ENCODE peak calls at places on chromosome 11, in ten cellular contexts. One of them, this sample, is unnamed.

GRCh38 chr11:1202776-1203504 is 19.9 kb upstream of the MUC5B start:
- DNase-seq in NCI-H2081: peak; percentile 51
- DNase-seq in CD4-positive, alpha-beta T cell: peak; percentile 56
- DNase-seq in NB4: peak; percentile 65
- DNase-seq in NCI-H1105 treated with DMSO at 0.1 percent for 48 hours: peak; percentile 17
- DNase-seq in T-helper 2 cell: peak; percentile 47
- DNase-seq in glutamatergic neuron: peak; percentile 82
- DNase-seq in HEK293T: peak; percentile 91
- DNase-seq in NCI-H1436: peak; percentile 43
- DNase-seq in mesendoderm: peak; percentile 76
- DNase-seq in this sample: peak; percentile 88

GRCh38 chr11:29629281-29629680 is 387.5 kb downstream of the KCNA4 start:
- DNase-seq in NCI-H2081: no peak
- DNase-seq in CD4-positive, alpha-beta T cell: no peak
- DNase-seq in NB4: no peak
- DNase-seq in NCI-H1105 treated with DMSO at 0.1 percent for 48 hours: no peak
- DNase-seq in T-helper 2 cell: no peak
- DNase-seq in glutamatergic neuron: no peak
- DNase-seq in HEK293T: no peak
- DNase-seq in NCI-H1436: no peak
- DNase-seq in mesendoderm: peak; percentile 23
- DNase-seq in this sample: no peak

GRCh38 chr11:123460006-123460700 is 30.1 kb downstream of the GRAMD1B start:
- DNase-seq in NCI-H2081: peak; percentile 31
- DNase-seq in CD4-positive, alpha-beta T cell: no peak
- DNase-seq in NB4: no peak
- DNase-seq in NCI-H1105 treated with DMSO at 0.1 percent for 48 hours: peak; percentile 74
- DNase-seq in T-helper 2 cell: no peak
- DNase-seq in glutamatergic neuron: no peak
- DNase-seq in HEK293T: no peak
- DNase-seq in NCI-H1436: no peak
- DNase-seq in mesendoderm: no peak
- DNase-seq in this sample: no peak

GRCh38 chr11:61694971-61695706 is 14.9 kb downstream of the DAGLA start:
- DNase-seq in NCI-H2081: peak; percentile 80
- DNase-seq in CD4-positive, alpha-beta T cell: no peak
- DNase-seq in NB4: no peak
- DNase-seq in NCI-H1105 treated with DMSO at 0.1 percent for 48 hours: no peak
- DNase-seq in T-helper 2 cell: no peak
- DNase-seq in glutamatergic neuron: peak; percentile 17
- DNase-seq in HEK293T: no peak
- DNase-seq in NCI-H1436: no peak
- DNase-seq in mesendoderm: peak; percentile 67
- DNase-seq in this sample: no peak

GRCh38 chr11:44936951-44937543 is 13.6 kb downstream of the TP53I11 start:
- DNase-seq in NCI-H2081: no peak
- DNase-seq in CD4-positive, alpha-beta T cell: no peak
- DNase-seq in NB4: no peak
- DNase-seq in NCI-H1105 treated with DMSO at 0.1 percent for 48 hours: no peak
- DNase-seq in T-helper 2 cell: no peak
- DNase-seq in glutamatergic neuron: no peak
- DNase-seq in HEK293T: no peak
- DNase-seq in NCI-H1436: peak; percentile 32
- DNase-seq in mesendoderm: no peak
- DNase-seq in this sample: no peak

GRCh38 chr11:11555228-11555627 is 66.6 kb downstream of the GALNT18 start:
- DNase-seq in NCI-H2081: peak; percentile 90
- DNase-seq in CD4-positive, alpha-beta T cell: no peak
- DNase-seq in NB4: no peak
- DNase-seq in NCI-H1105 treated with DMSO at 0.1 percent for 48 hours: peak; percentile 62
- DNase-seq in T-helper 2 cell: no peak
- DNase-seq in glutamatergic neuron: peak; percentile 39
- DNase-seq in HEK293T: no peak
- DNase-seq in NCI-H1436: no peak
- DNase-seq in mesendoderm: no peak
- DNase-seq in this sample: no peak

GRCh38 chr11:116579857-116580727 is 192.7 kb downstream of the BUD13 start:
- DNase-seq in NCI-H2081: peak; percentile 84
- DNase-seq in CD4-positive, alpha-beta T cell: no peak
- DNase-seq in NB4: no peak
- DNase-seq in NCI-H1105 treated with DMSO at 0.1 percent for 48 hours: no peak
- DNase-seq in T-helper 2 cell: no peak
- DNase-seq in glutamatergic neuron: peak; percentile 35
- DNase-seq in HEK293T: no peak
- DNase-seq in NCI-H1436: no peak
- DNase-seq in mesendoderm: peak; percentile 58
- DNase-seq in this sample: no peak

GRCh38 chr11:8719260-8720190 is 36.9 kb downstream of the RPL27A start:
- DNase-seq in NCI-H2081: no peak
- DNase-seq in CD4-positive, alpha-beta T cell: no peak
- DNase-seq in NB4: no peak
- DNase-seq in NCI-H1105 treated with DMSO at 0.1 percent for 48 hours: no peak
- DNase-seq in T-helper 2 cell: no peak
- DNase-seq in glutamatergic neuron: no peak
- DNase-seq in HEK293T: no peak
- DNase-seq in NCI-H1436: no peak
- DNase-seq in mesendoderm: peak; percentile 88
- DNase-seq in this sample: no peak

GRCh38 chr11:69664103-69664775 is 10.9 kb downstream of the LTO1 start:
- DNase-seq in NCI-H2081: no peak
- DNase-seq in CD4-positive, alpha-beta T cell: no peak
- DNase-seq in NB4: no peak
- DNase-seq in NCI-H1105 treated with DMSO at 0.1 percent for 48 hours: no peak
- DNase-seq in T-helper 2 cell: no peak
- DNase-seq in glutamatergic neuron: no peak
- DNase-seq in HEK293T: no peak
- DNase-seq in NCI-H1436: no peak
- DNase-seq in mesendoderm: no peak
- DNase-seq in this sample: no peak

GRCh38 chr11:66278396-66279091 is 569 bp downstream of the CNIH2 start:
- DNase-seq in NCI-H2081: no peak
- DNase-seq in CD4-positive, alpha-beta T cell: no peak
- DNase-seq in NB4: peak; percentile 43
- DNase-seq in NCI-H1105 treated with DMSO at 0.1 percent for 48 hours: peak; percentile 16
- DNase-seq in T-helper 2 cell: no peak
- DNase-seq in glutamatergic neuron: no peak
- DNase-seq in HEK293T: no peak
- DNase-seq in NCI-H1436: no peak
- DNase-seq in mesendoderm: peak; percentile 71
- DNase-seq in this sample: no peak

GRCh38 chr11:8646873-8647272 is 35.6 kb downstream of the TRIM66 start:
- DNase-seq in NCI-H2081: no peak
- DNase-seq in CD4-positive, alpha-beta T cell: no peak
- DNase-seq in NB4: no peak
- DNase-seq in NCI-H1105 treated with DMSO at 0.1 percent for 48 hours: no peak
- DNase-seq in T-helper 2 cell: no peak
- DNase-seq in glutamatergic neuron: no peak
- DNase-seq in HEK293T: no peak
- DNase-seq in NCI-H1436: no peak
- DNase-seq in mesendoderm: no peak
- DNase-seq in this sample: no peak

GRCh38 chr11:96110302-96110701 is 186.4 kb upstream of the MTMR2 start:
- DNase-seq in NCI-H2081: no peak
- DNase-seq in CD4-positive, alpha-beta T cell: no peak
- DNase-seq in NB4: no peak
- DNase-seq in NCI-H1105 treated with DMSO at 0.1 percent for 48 hours: no peak
- DNase-seq in T-helper 2 cell: no peak
- DNase-seq in glutamatergic neuron: no peak
- DNase-seq in HEK293T: no peak
- DNase-seq in NCI-H1436: no peak
- DNase-seq in mesendoderm: no peak
- DNase-seq in this sample: no peak

GRCh38 chr11:122690292-122690691 is 34.8 kb downstream of the UBASH3B start:
- DNase-seq in NCI-H2081: no peak
- DNase-seq in CD4-positive, alpha-beta T cell: no peak
- DNase-seq in NB4: peak; percentile 34
- DNase-seq in NCI-H1105 treated with DMSO at 0.1 percent for 48 hours: no peak
- DNase-seq in T-helper 2 cell: no peak
- DNase-seq in glutamatergic neuron: no peak
- DNase-seq in HEK293T: no peak
- DNase-seq in NCI-H1436: no peak
- DNase-seq in mesendoderm: no peak
- DNase-seq in this sample: no peak

GRCh38 chr11:8614497-8614896 is 20.5 kb upstream of the STK33 start:
- DNase-seq in NCI-H2081: no peak
- DNase-seq in CD4-positive, alpha-beta T cell: no peak
- DNase-seq in NB4: no peak
- DNase-seq in NCI-H1105 treated with DMSO at 0.1 percent for 48 hours: no peak
- DNase-seq in T-helper 2 cell: no peak
- DNase-seq in glutamatergic neuron: no peak
- DNase-seq in HEK293T: no peak
- DNase-seq in NCI-H1436: no peak
- DNase-seq in mesendoderm: no peak
- DNase-seq in this sample: no peak

GRCh38 chr11:6640036-6640984 is 15.3 kb downstream of the DCHS1 start:
- DNase-seq in NCI-H2081: no peak
- DNase-seq in CD4-positive, alpha-beta T cell: no peak
- DNase-seq in NB4: no peak
- DNase-seq in NCI-H1105 treated with DMSO at 0.1 percent for 48 hours: no peak
- DNase-seq in T-helper 2 cell: no peak
- DNase-seq in glutamatergic neuron: no peak
- DNase-seq in HEK293T: no peak
- DNase-seq in NCI-H1436: no peak
- DNase-seq in mesendoderm: no peak
- DNase-seq in this sample: no peak

GRCh38 chr11:97289823-97290222 is 900.0 kb downstream of the JRKL start:
- DNase-seq in NCI-H2081: no peak
- DNase-seq in CD4-positive, alpha-beta T cell: no peak
- DNase-seq in NB4: no peak
- DNase-seq in NCI-H1105 treated with DMSO at 0.1 percent for 48 hours: no peak
- DNase-seq in T-helper 2 cell: no peak
- DNase-seq in glutamatergic neuron: no peak
- DNase-seq in HEK293T: no peak
- DNase-seq in NCI-H1436: no peak
- DNase-seq in mesendoderm: no peak
- DNase-seq in this sample: no peak

GRCh38 chr11:64619811-64620285 is 28.8 kb downstream of the SLC22A12 start:
- DNase-seq in NCI-H2081: no peak
- DNase-seq in CD4-positive, alpha-beta T cell: no peak
- DNase-seq in NB4: peak; percentile 92
- DNase-seq in NCI-H1105 treated with DMSO at 0.1 percent for 48 hours: no peak
- DNase-seq in T-helper 2 cell: no peak
- DNase-seq in glutamatergic neuron: peak; percentile 39
- DNase-seq in HEK293T: peak; percentile 33
- DNase-seq in NCI-H1436: no peak
- DNase-seq in mesendoderm: peak; percentile 85
- DNase-seq in this sample: no peak

GRCh38 chr11:65606876-65607613 is 7.0 kb downstream of the MAP3K11 start:
- DNase-seq in NCI-H2081: peak; percentile 30
- DNase-seq in CD4-positive, alpha-beta T cell: no peak
- DNase-seq in NB4: peak; percentile 39
- DNase-seq in NCI-H1105 treated with DMSO at 0.1 percent for 48 hours: no peak
- DNase-seq in T-helper 2 cell: no peak
- DNase-seq in glutamatergic neuron: peak; percentile 94
- DNase-seq in HEK293T: peak; percentile 37
- DNase-seq in NCI-H1436: no peak
- DNase-seq in mesendoderm: peak; percentile 100
- DNase-seq in this sample: no peak

GRCh38 chr11:79794484-79795393 is 353.9 kb upstream of the TENM4 start:
- DNase-seq in NCI-H2081: no peak
- DNase-seq in CD4-positive, alpha-beta T cell: no peak
- DNase-seq in NB4: no peak
- DNase-seq in NCI-H1105 treated with DMSO at 0.1 percent for 48 hours: peak; percentile 61
- DNase-seq in T-helper 2 cell: no peak
- DNase-seq in glutamatergic neuron: no peak
- DNase-seq in HEK293T: no peak
- DNase-seq in NCI-H1436: no peak
- DNase-seq in mesendoderm: peak; percentile 36
- DNase-seq in this sample: no peak